ENCODE peak calls at places on chromosomes 16 and 17, in six cellular contexts. One of them, this sample, is unnamed.

GRCh38 chr17:8062435-8062806 is 23.6 kb downstream of the ALOX15B start:
- DNase-seq in breast epithelium: no peak
- DNase-seq in H9: no peak
- DNase-seq in ascending aorta: no peak
- DNase-seq in adrenal gland: no peak
- DNase-seq in A549: no peak
- DNase-seq in this sample: no peak

GRCh38 chr17:69335018-69335417 is 8.1 kb upstream of the ABCA5 start:
- DNase-seq in breast epithelium: no peak
- DNase-seq in ascending aorta: no peak
- DNase-seq in H9: no peak
- DNase-seq in A549: peak; percentile 68
- DNase-seq in adrenal gland: no peak
- DNase-seq in this sample: no peak

GRCh38 chr17:57889892-57890856 is 40.3 kb upstream of the MRPS23 start:
- DNase-seq in breast epithelium: peak; percentile 92
- DNase-seq in A549: peak; percentile 72
- DNase-seq in H9: no peak
- DNase-seq in ascending aorta: peak; percentile 80
- DNase-seq in adrenal gland: peak; percentile 92
- DNase-seq in this sample: no peak

GRCh38 chr17:67385122-67385988 is 8.3 kb downstream of the PITPNC1 start:
- DNase-seq in breast epithelium: no peak
- DNase-seq in adrenal gland: no peak
- DNase-seq in ascending aorta: no peak
- DNase-seq in H9: no peak
- DNase-seq in A549: peak; percentile 39
- DNase-seq in this sample: no peak

GRCh38 chr17:30021708-30022317 is 80.4 kb downstream of the EFCAB5 start:
- DNase-seq in adrenal gland: peak; percentile 20
- DNase-seq in H9: no peak
- DNase-seq in ascending aorta: no peak
- DNase-seq in breast epithelium: no peak
- DNase-seq in A549: peak; percentile 65
- DNase-seq in this sample: peak; percentile 35

GRCh38 chr17:4008082-4008435 is 43.8 kb upstream of the ATP2A3 start:
- DNase-seq in ascending aorta: no peak
- DNase-seq in A549: no peak
- DNase-seq in breast epithelium: no peak
- DNase-seq in H9: no peak
- DNase-seq in adrenal gland: no peak
- DNase-seq in this sample: no peak

GRCh38 chr17:17564896-17565295 is 26.6 kb downstream of the PEMT start:
- DNase-seq in ascending aorta: no peak
- DNase-seq in A549: no peak
- DNase-seq in breast epithelium: no peak
- DNase-seq in H9: peak; percentile 83
- DNase-seq in adrenal gland: no peak
- DNase-seq in this sample: no peak

GRCh38 chr16:17144431-17144830 is 326.3 kb downstream of the XYLT1 start:
- DNase-seq in A549: no peak
- DNase-seq in breast epithelium: no peak
- DNase-seq in H9: no peak
- DNase-seq in ascending aorta: no peak
- DNase-seq in adrenal gland: no peak
- DNase-seq in this sample: no peak

GRCh38 chr16:11685844-11686618 is 17.8 kb downstream of the SNN start:
- DNase-seq in adrenal gland: peak; percentile 6
- DNase-seq in ascending aorta: no peak
- DNase-seq in A549: no peak
- DNase-seq in H9: no peak
- DNase-seq in breast epithelium: no peak
- DNase-seq in this sample: no peak

GRCh38 chr17:33935822-33936221 is 319.3 kb upstream of the CCL2 start:
- DNase-seq in breast epithelium: no peak
- DNase-seq in H9: no peak
- DNase-seq in A549: no peak
- DNase-seq in ascending aorta: no peak
- DNase-seq in adrenal gland: no peak
- DNase-seq in this sample: no peak

GRCh38 chr17:59853168-59853918 is 39.4 kb downstream of the TUBD1 start:
- DNase-seq in A549: peak; percentile 100
- DNase-seq in adrenal gland: no peak
- DNase-seq in breast epithelium: no peak
- DNase-seq in H9: peak; percentile 90
- DNase-seq in ascending aorta: no peak
- DNase-seq in this sample: peak; percentile 44

GRCh38 chr16:85908444-85908843 is 9.5 kb downstream of the IRF8 start:
- DNase-seq in breast epithelium: no peak
- DNase-seq in A549: no peak
- DNase-seq in adrenal gland: no peak
- DNase-seq in ascending aorta: no peak
- DNase-seq in H9: no peak
- DNase-seq in this sample: no peak

GRCh38 chr16:4052801-4053662 is 63.2 kb downstream of the ADCY9 start:
- DNase-seq in A549: no peak
- DNase-seq in breast epithelium: peak; percentile 62
- DNase-seq in H9: no peak
- DNase-seq in adrenal gland: peak; percentile 75
- DNase-seq in ascending aorta: no peak
- DNase-seq in this sample: no peak

GRCh38 chr17:59105852-59106462 is 723 bp downstream of the TRIM37 start:
- DNase-seq in adrenal gland: peak; percentile 73
- DNase-seq in H9: no peak
- DNase-seq in ascending aorta: peak; percentile 13
- DNase-seq in A549: peak; percentile 67
- DNase-seq in breast epithelium: peak; percentile 51
- DNase-seq in this sample: peak; percentile 69

GRCh38 chr17:78588258-78589030 is 11.2 kb upstream of the DNAH17 start:
- DNase-seq in adrenal gland: no peak
- DNase-seq in H9: no peak
- DNase-seq in A549: no peak
- DNase-seq in ascending aorta: no peak
- DNase-seq in breast epithelium: no peak
- DNase-seq in this sample: no peak

GRCh38 chr17:2815781-2816185 is 19.5 kb downstream of the RAP1GAP2 start:
- DNase-seq in ascending aorta: no peak
- DNase-seq in breast epithelium: no peak
- DNase-seq in A549: no peak
- DNase-seq in H9: peak; percentile 44
- DNase-seq in adrenal gland: no peak
- DNase-seq in this sample: no peak

GRCh38 chr17:60077672-60078519 is 825 bp downstream of the HEATR6 start:
- DNase-seq in ascending aorta: no peak
- DNase-seq in A549: no peak
- DNase-seq in adrenal gland: peak; percentile 34
- DNase-seq in breast epithelium: no peak
- DNase-seq in H9: no peak
- DNase-seq in this sample: no peak

GRCh38 chr16:69107311-69107962 is 2.0 kb downstream of the HAS3 start:
- DNase-seq in adrenal gland: no peak
- DNase-seq in ascending aorta: no peak
- DNase-seq in A549: peak; percentile 25
- DNase-seq in H9: peak; percentile 47
- DNase-seq in breast epithelium: no peak
- DNase-seq in this sample: no peak

GRCh38 chr16:84881702-84882521 is 62.1 kb downstream of the CRISPLD2 start:
- DNase-seq in breast epithelium: no peak
- DNase-seq in adrenal gland: no peak
- DNase-seq in ascending aorta: no peak
- DNase-seq in A549: peak; percentile 67
- DNase-seq in H9: no peak
- DNase-seq in this sample: no peak

GRCh38 chr17:76363107-76363801 is 9.5 kb upstream of the PRPSAP1 start:
- DNase-seq in breast epithelium: no peak
- DNase-seq in A549: no peak
- DNase-seq in adrenal gland: no peak
- DNase-seq in H9: no peak
- DNase-seq in ascending aorta: no peak
- DNase-seq in this sample: no peak

GRCh38 chr17:7967751-7968150 is 34.7 kb upstream of the GUCY2D start:
- DNase-seq in adrenal gland: no peak
- DNase-seq in ascending aorta: no peak
- DNase-seq in breast epithelium: no peak
- DNase-seq in H9: no peak
- DNase-seq in A549: no peak
- DNase-seq in this sample: no peak

DNA sequence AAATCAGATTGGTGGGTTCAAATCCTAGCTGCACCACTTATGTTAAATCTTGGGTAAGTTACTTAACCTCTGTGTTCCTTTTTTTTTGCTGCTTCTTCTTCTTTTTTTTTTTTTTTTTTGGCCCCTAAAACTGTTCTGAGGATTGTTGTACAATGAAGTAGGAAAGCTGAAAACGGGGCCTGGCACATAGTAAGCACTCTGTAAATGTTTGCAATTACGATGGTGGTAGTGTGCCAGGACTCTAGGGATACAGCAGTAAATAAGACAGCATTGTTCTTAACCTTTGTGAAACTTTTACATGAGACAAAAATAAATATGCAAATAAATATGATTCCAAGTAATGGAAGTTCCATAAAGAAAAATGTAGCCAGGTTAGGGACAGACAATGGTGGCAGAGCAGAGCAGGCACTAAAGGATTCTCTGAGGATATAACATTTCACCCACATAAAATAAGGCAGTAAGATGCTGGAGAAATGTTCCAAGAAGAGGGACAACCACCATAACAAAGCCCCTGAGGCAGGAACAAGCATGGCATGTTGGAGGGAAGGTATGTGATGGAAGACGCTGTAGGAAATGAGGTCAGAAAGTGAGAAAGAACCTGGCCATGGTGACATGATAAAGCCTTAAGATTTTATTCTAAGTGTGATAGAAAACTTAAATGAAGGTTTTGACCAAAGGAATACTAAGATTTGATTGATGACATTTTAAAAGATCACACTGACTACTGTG is 127.3 kb downstream of the NLK start:
- DNase-seq in adrenal gland: no peak
- DNase-seq in A549: no peak
- DNase-seq in breast epithelium: no peak
- DNase-seq in H9: no peak
- DNase-seq in ascending aorta: no peak
- DNase-seq in this sample: no peak
- TF ChIP-seq CTCF in adrenal gland: no peak
- TF ChIP-seq CTCF in A549: no peak
- TF ChIP-seq CTCF in breast epithelium: no peak
- TF ChIP-seq CTCF in H9: no peak
- TF ChIP-seq CTCF in ascending aorta: no peak
- TF ChIP-seq CTCF in this sample: no peak

GRCh38 chr16:361872-362701 is 8.3 kb downstream of the MRPL28 start:
- DNase-seq in H9: peak; percentile 87
- DNase-seq in breast epithelium: peak; percentile 54
- DNase-seq in A549: peak; percentile 89
- DNase-seq in ascending aorta: no peak
- DNase-seq in adrenal gland: peak; percentile 76
- DNase-seq in this sample: peak; percentile 85

GRCh38 chr16:366476-366875 is 3.9 kb downstream of the MRPL28 start:
- DNase-seq in ascending aorta: no peak
- DNase-seq in adrenal gland: no peak
- DNase-seq in A549: no peak
- DNase-seq in H9: no peak
- DNase-seq in breast epithelium: no peak
- DNase-seq in this sample: no peak

GRCh38 chr16:364595-365491 is 5.5 kb downstream of the MRPL28 start:
- DNase-seq in ascending aorta: no peak
- DNase-seq in H9: no peak
- DNase-seq in adrenal gland: no peak
- DNase-seq in breast epithelium: no peak
- DNase-seq in A549: no peak
- DNase-seq in this sample: no peak

GRCh38 chr16:363110-364090 is 6.9 kb downstream of the MRPL28 start:
- DNase-seq in breast epithelium: no peak
- DNase-seq in ascending aorta: no peak
- DNase-seq in H9: no peak
- DNase-seq in A549: no peak
- DNase-seq in adrenal gland: no peak
- DNase-seq in this sample: no peak

DNA sequence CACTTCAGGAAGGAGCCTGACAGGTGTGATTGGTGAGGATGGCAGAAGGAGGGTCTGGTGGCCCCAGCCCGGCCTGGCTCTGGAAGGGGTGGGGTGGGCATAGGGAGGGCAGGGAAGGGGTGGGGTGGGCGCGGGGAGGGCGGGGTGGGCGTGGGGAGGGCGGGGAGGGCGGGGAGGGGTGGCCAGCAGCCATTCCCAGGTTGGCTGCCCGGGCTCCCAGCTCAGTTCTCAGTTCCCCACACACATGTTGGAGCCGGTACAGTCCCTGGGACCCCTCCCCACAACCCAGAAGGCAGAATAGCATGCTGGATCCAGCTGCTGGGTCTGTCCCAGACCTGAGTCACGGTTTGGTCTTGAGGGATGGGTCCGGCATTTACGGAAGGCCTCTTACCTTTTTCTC is 6.2 kb downstream of the MRPL28 start:
- DNase-seq in A549: no peak
- DNase-seq in breast epithelium: no peak
- DNase-seq in ascending aorta: no peak
- DNase-seq in adrenal gland: no peak
- DNase-seq in H9: no peak
- DNase-seq in this sample: no peak
- H3K27ac ChIP-seq in A549: no peak overlapping the region
- H3K27ac ChIP-seq in breast epithelium: no peak overlapping the region
- H3K27ac ChIP-seq in ascending aorta: no peak overlapping the region
- H3K27ac ChIP-seq in adrenal gland: no peak overlapping the region
- H3K27ac ChIP-seq in H9: no peak overlapping the region
- H3K27ac ChIP-seq in this sample: no peak overlapping the region

GRCh38 chr16:67661864-67662652 is 1.3 kb downstream of the PARD6A start:
- DNase-seq in ascending aorta: no peak
- DNase-seq in adrenal gland: no peak
- DNase-seq in breast epithelium: no peak
- DNase-seq in H9: no peak
- DNase-seq in A549: no peak
- DNase-seq in this sample: no peak

GRCh38 chr16:67663877-67664222 is 2.7 kb downstream of the ENKD1 start:
- DNase-seq in A549: no peak
- DNase-seq in adrenal gland: no peak
- DNase-seq in H9: no peak
- DNase-seq in ascending aorta: no peak
- DNase-seq in breast epithelium: no peak
- DNase-seq in this sample: no peak

GRCh38 chr16:67662653-67663010 is 1.9 kb downstream of the PARD6A start:
- DNase-seq in H9: no peak
- DNase-seq in ascending aorta: no peak
- DNase-seq in adrenal gland: no peak
- DNase-seq in breast epithelium: no peak
- DNase-seq in A549: no peak
- DNase-seq in this sample: no peak

GRCh38 chr16:67664258-67664657 is 2.3 kb downstream of the ENKD1 start:
- DNase-seq in H9: no peak
- DNase-seq in A549: no peak
- DNase-seq in adrenal gland: no peak
- DNase-seq in breast epithelium: no peak
- DNase-seq in ascending aorta: no peak
- DNase-seq in this sample: no peak

GRCh38 chr16:67663151-67663876 is 2.6 kb downstream of the PARD6A start:
- DNase-seq in A549: peak; percentile 31
- DNase-seq in ascending aorta: no peak
- DNase-seq in breast epithelium: no peak
- DNase-seq in H9: peak; percentile 79
- DNase-seq in adrenal gland: no peak
- DNase-seq in this sample: no peak
- TF ChIP-seq CTCF in A549: no peak
- TF ChIP-seq CTCF in ascending aorta: no peak
- TF ChIP-seq CTCF in breast epithelium: no peak
- TF ChIP-seq CTCF in H9: peak; percentile 63
- TF ChIP-seq CTCF in adrenal gland: no peak
- TF ChIP-seq CTCF in this sample: no peak

GRCh38 chr16:64051826-64052225 is 1070.0 kb downstream of the CDH11 start:
- DNase-seq in A549: no peak
- DNase-seq in H9: no peak
- DNase-seq in breast epithelium: no peak
- DNase-seq in ascending aorta: no peak
- DNase-seq in adrenal gland: no peak
- DNase-seq in this sample: no peak
- H3K27ac ChIP-seq in A549: no peak overlapping the region
- H3K27ac ChIP-seq in H9: no peak overlapping the region
- H3K27ac ChIP-seq in breast epithelium: no peak overlapping the region
- H3K27ac ChIP-seq in ascending aorta: no peak overlapping the region
- H3K27ac ChIP-seq in adrenal gland: no peak overlapping the region
- H3K27ac ChIP-seq in this sample: no peak overlapping the region